ENCODE peak calls at places on chromosomes 12 and 14, in five cellular contexts. D is GM12878, X is HCT116, W is K562, N is H1. U is an unnamed sample.

GRCh38 chr12:3131129-3131528 is 54.0 kb downstream of the TSPAN9 start:
- DNase-seq in D (no peak), X (no peak), W (no peak), N (no peak), U (no peak)

GRCh38 chr12:108779998-108780688 is 48.8 kb upstream of the CORO1C start:
- DNase-seq in D (no peak), X (no peak), W (no peak), N (no peak), U (no peak)

GRCh38 chr12:64739778-64740177 is 19.4 kb downstream of the GNS start:
- DNase-seq in D (no peak), X (no peak), W (no peak), N (no peak), U (no peak)

GRCh38 chr12:123897221-123897620 is 75.4 kb downstream of the CCDC92 start:
- DNase-seq in D (no peak), X (peak), W (no peak), N (no peak), U (no peak)

GRCh38 chr14:104810316-104810715 is 9.4 kb downstream of the ZBTB42 start:
- DNase-seq in D (no peak), X (no peak), W (no peak), N (no peak), U (no peak)

GRCh38 chr14:53365516-53366130 is 212.5 kb upstream of the DDHD1 start:
- DNase-seq in D (no peak), X (no peak), W (no peak), N (no peak), U (peak)

GRCh38 chr12:132638541-132639408 is 20.2 kb downstream of the P2RX2 start:
- DNase-seq in D (no peak), X (no peak), W (peak), N (peak), U (peak)

GRCh38 chr14:88879016-88879415 is 54.6 kb downstream of the TTC8 start:
- DNase-seq in D (no peak), X (no peak), W (no peak), N (no peak), U (peak)

GRCh38 chr12:61037792-61038191 is 1222.4 kb upstream of the USP15 start:
- DNase-seq in D (no peak), X (no peak), W (no peak), N (no peak), U (no peak)

GRCh38 chr12:84661732-84662326 is 250.8 kb downstream of the SLC6A15 start:
- DNase-seq in D (no peak), X (no peak), W (no peak), N (no peak), U (no peak)

GRCh38 chr14:41830679-41831078 is 224.0 kb downstream of the LRFN5 start:
- DNase-seq in D (no peak), X (no peak), W (no peak), N (no peak), U (no peak)

GRCh38 chr12:111766608-111767361 is at the start of gene ALDH2:
- DNase-seq in D (no peak), X (peak), W (peak), N (peak), U (peak)

GRCh38 chr12:72586456-72586855 is 314.3 kb downstream of the TRHDE start:
- DNase-seq in D (no peak), X (no peak), W (no peak), N (no peak), U (no peak)

GRCh38 chr14:84826349-84826748 is 703.6 kb upstream of the FLRT2 start:
- DNase-seq in D (no peak), X (no peak), W (no peak), N (no peak), U (peak)

GRCh38 chr14:84819528-84819927 is 710.4 kb upstream of the FLRT2 start:
- DNase-seq in D (no peak), X (no peak), W (no peak), N (no peak), U (no peak)

DNA sequence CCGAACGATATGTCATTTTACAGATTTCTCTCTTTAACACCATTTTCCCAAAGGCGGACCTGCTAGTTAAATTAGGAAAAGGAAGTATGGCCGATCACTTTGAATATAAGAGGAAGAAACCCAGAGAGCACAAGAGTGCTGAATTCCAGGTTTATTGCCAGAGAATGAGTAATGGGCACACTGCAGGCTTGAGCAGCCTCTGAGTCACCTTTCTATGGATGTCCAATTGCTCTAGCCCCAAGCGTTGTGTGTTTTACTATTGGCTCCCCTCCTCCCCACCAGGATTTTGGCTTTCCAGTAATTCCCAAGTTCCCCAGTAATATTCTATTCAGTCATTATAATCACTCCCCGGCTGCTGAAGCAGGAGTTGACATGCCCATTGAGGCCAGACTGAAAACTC is 704.5 kb upstream of the FLRT2 start:
- DNase-seq in D (no peak), X (no peak), W (no peak), N (no peak), U (no peak)
- H3K9ac ChIP-seq in D (no peak), X (no peak), W (no peak), N (no peak), U (no peak)

GRCh38 chr14:65412189-65412846 is at the start of gene FUT8:
- DNase-seq in D (peak), X (peak), W (peak), N (peak), U (peak)
- TF ChIP-seq POLR2AphosphoS5 in D (peak), X (peak), W (no peak), N (peak), U (peak)

GRCh38 chr14:36773136-36773540 is 111.5 kb downstream of the PAX9 start:
- DNase-seq in D (no peak), X (peak), W (peak), N (no peak), U (no peak)

GRCh38 chr14:36768638-36769337 is 107.1 kb downstream of the PAX9 start:
- DNase-seq in D (no peak), X (no peak), W (no peak), N (no peak), U (no peak)

GRCh38 chr14:36766974-36767373 is 105.3 kb downstream of the PAX9 start:
- DNase-seq in D (no peak), X (no peak), W (no peak), N (no peak), U (no peak)

GRCh38 chr14:36771256-36771655 is 109.6 kb downstream of the PAX9 start:
- DNase-seq in D (no peak), X (no peak), W (no peak), N (no peak), U (peak)

GRCh38 chr14:36767603-36768281 is 106.1 kb downstream of the PAX9 start:
- DNase-seq in D (no peak), X (no peak), W (peak), N (no peak), U (no peak)
- H3K9ac ChIP-seq in D (no peak), X (no peak), W (no peak), N (no peak), U (no peak)

DNA sequence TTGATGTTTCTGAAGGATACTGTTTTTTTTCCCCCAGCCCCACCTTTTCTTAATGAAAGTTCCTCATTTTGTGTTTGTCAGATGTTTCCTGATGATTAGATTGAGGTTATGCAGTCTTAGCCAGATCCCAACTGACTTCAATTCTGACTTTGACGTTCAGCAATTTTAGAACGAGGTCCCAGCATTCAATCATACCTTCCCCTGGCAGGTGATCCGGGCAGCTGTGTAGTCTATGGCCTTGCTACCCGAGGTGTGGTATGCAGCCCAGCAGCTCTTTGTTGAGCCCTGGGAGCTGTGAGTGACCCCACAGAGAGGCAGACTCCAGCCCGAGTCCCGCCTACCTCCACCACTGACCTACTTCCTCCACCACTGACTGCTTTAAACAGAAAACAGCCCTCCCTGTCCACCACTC is 82.7 kb downstream of the LGMN start:
- DNase-seq in D (no peak), X (no peak), W (no peak), N (no peak), U (peak)
- TF ChIP-seq POLR2AphosphoS5 in D (no peak), X (no peak), W (no peak), N (no peak), U (no peak)

U was measured in endothelial cell of umbilical vein.